ENCODE peak calls at places on chromosomes 2 and 18, in ten cellular contexts. K is Peyer's patch, U is testis, B is stomach, P is A549, O is breast epithelium, G is esophagus squamous epithelium, V is body of pancreas, E is uterus, D is right lobe of liver. Z is an unnamed sample.

GRCh38 chr2:44100351-44100750 is 68.3 kb upstream of the PPM1B start:
- DNase-seq in O (no peak), B (peak), G (peak), D (peak), U (peak), E (peak), K (no peak), V (peak), P (peak), Z (peak)

GRCh38 chr18:12014091-12014490 is 32.8 kb downstream of the IMPA2 start:
- DNase-seq in P (no peak), E (no peak), B (no peak), D (no peak), G (no peak), V (no peak), K (no peak), U (no peak), O (no peak), Z (no peak)

GRCh38 chr2:241673189-241673663 is 13.4 kb downstream of the DTYMK start:
- DNase-seq in E (no peak), U (no peak), P (no peak), V (no peak), O (no peak), D (peak), B (no peak), K (no peak), G (no peak), Z (no peak)

GRCh38 chr18:71223487-71223886 is 934.6 kb downstream of the SOCS6 start:
- DNase-seq in G (no peak), E (no peak), P (no peak), K (no peak), B (no peak), U (no peak), D (no peak), O (no peak), V (no peak), Z (no peak)

GRCh38 chr2:74571058-74571457 is 16.5 kb downstream of the DOK1 start:
- DNase-seq in G (no peak), O (no peak), B (no peak), U (no peak), K (peak), E (no peak), P (no peak), D (no peak), V (no peak), Z (no peak)

GRCh38 chr2:228401065-228401912 is 219.8 kb upstream of the SPHKAP start:
- DNase-seq in K (no peak), U (no peak), P (no peak), E (no peak), V (no peak), G (no peak), D (no peak), B (no peak), O (no peak), Z (no peak)

GRCh38 chr2:20635698-20636584 is 15.0 kb downstream of the HS1BP3 start:
- DNase-seq in B (peak), U (peak), P (peak), O (peak), G (no peak), D (peak), E (peak), K (peak), V (peak), Z (peak)

GRCh38 chr2:37143986-37144385 is 12.8 kb downstream of the EIF2AK2 start:
- DNase-seq in V (no peak), O (no peak), D (no peak), U (no peak), E (no peak), G (no peak), B (no peak), P (no peak), K (no peak), Z (no peak)

GRCh38 chr2:100321881-100322820 is at the start of gene LONRF2:
- DNase-seq in G (no peak), P (peak), U (peak), K (no peak), V (peak), B (peak), E (peak), O (peak), D (peak), Z (peak)

GRCh38 chr2:132941296-132942020 is 271.5 kb upstream of the LYPD1 start:
- DNase-seq in G (no peak), P (no peak), D (no peak), U (no peak), O (no peak), E (no peak), B (no peak), K (no peak), V (no peak), Z (no peak)

GRCh38 chr2:141557329-141558098 is 573.3 kb downstream of the LRP1B start:
- DNase-seq in B (no peak), G (no peak), V (no peak), U (no peak), K (no peak), E (no peak), P (no peak), O (no peak), D (no peak), Z (peak)

GRCh38 chr2:101440127-101440738 is 34.7 kb downstream of the RFX8 start:
- DNase-seq in P (no peak), E (no peak), V (peak), U (no peak), K (no peak), B (peak), G (no peak), O (no peak), D (no peak), Z (no peak)

GRCh38 chr2:74862268-74862964 is 28.5 kb downstream of the HK2 start:
- DNase-seq in G (no peak), U (no peak), K (no peak), B (peak), E (no peak), O (no peak), D (no peak), V (no peak), P (no peak), Z (no peak)

GRCh38 chr18:22999647-23000046 is 66.5 kb downstream of the RBBP8 start:
- DNase-seq in O (no peak), U (no peak), G (no peak), P (no peak), K (no peak), B (no peak), V (no peak), D (no peak), E (no peak), Z (no peak)

GRCh38 chr2:192091480-192091879 is 103.3 kb downstream of the TMEFF2 start:
- DNase-seq in P (no peak), B (no peak), U (no peak), K (no peak), V (no peak), O (no peak), D (no peak), E (no peak), G (no peak), Z (no peak)

GRCh38 chr18:46283268-46283667 is 179.1 kb downstream of the HAUS1 start:
- DNase-seq in B (no peak), D (no peak), P (no peak), G (no peak), U (no peak), V (no peak), E (no peak), O (no peak), K (no peak), Z (no peak)

GRCh38 chr2:137813176-137813575 is 151.1 kb upstream of the HNMT start:
- DNase-seq in V (no peak), G (no peak), O (no peak), B (no peak), D (no peak), K (no peak), U (no peak), P (no peak), E (no peak), Z (no peak)

GRCh38 chr2:201955702-201956141 is 77.9 kb upstream of the FZD7 start:
- DNase-seq in V (no peak), E (peak), G (no peak), U (peak), D (no peak), O (peak), B (no peak), K (no peak), P (no peak), Z (no peak)

GRCh38 chr2:200600549-200601212 is 14.9 kb downstream of the AOX1 start:
- DNase-seq in D (no peak), U (no peak), V (no peak), E (no peak), O (no peak), G (no peak), B (no peak), K (no peak), P (no peak), Z (no peak)

GRCh38 chr2:15173506-15173905 is 387.6 kb downstream of the NBAS start:
- DNase-seq in D (no peak), U (no peak), O (no peak), E (no peak), V (no peak), G (no peak), P (no peak), K (no peak), B (no peak), Z (no peak)

GRCh38 chr2:20526666-20527065 is 79.8 kb downstream of the RHOB start:
- DNase-seq in K (no peak), B (peak), D (peak), V (no peak), U (no peak), P (no peak), E (no peak), G (no peak), O (no peak), Z (no peak)

GRCh38 chr2:98460573-98461560 is 16.2 kb downstream of the INPP4A start:
- DNase-seq in P (no peak), U (no peak), D (no peak), O (no peak), B (peak), E (no peak), K (peak), V (no peak), G (no peak), Z (no peak)
- TF ChIP-seq POLR2A in P (no peak), U (no peak), D (no peak), O (no peak), B (no peak), E (no peak), K (no peak), V (no peak), G (no peak), Z (no peak)

GRCh38 chr2:69151974-69152373 is 139.0 kb downstream of the ANTXR1 start:
- DNase-seq in B (no peak), G (no peak), E (no peak), D (no peak), K (no peak), U (no peak), P (no peak), O (no peak), V (no peak), Z (no peak)

GRCh38 chr2:69154031-69154430 is 141.1 kb downstream of the ANTXR1 start:
- DNase-seq in G (no peak), K (no peak), D (no peak), O (no peak), B (no peak), E (no peak), U (no peak), V (no peak), P (no peak), Z (no peak)

GRCh38 chr2:69152847-69153246 is 139.9 kb downstream of the ANTXR1 start:
- DNase-seq in U (no peak), E (no peak), G (no peak), O (no peak), V (no peak), K (no peak), P (no peak), D (no peak), B (no peak), Z (no peak)

GRCh38 chr2:69147841-69148533 is 135.0 kb downstream of the ANTXR1 start:
- DNase-seq in P (no peak), V (no peak), U (no peak), D (no peak), K (no peak), G (no peak), O (no peak), E (no peak), B (no peak), Z (no peak)

DNA sequence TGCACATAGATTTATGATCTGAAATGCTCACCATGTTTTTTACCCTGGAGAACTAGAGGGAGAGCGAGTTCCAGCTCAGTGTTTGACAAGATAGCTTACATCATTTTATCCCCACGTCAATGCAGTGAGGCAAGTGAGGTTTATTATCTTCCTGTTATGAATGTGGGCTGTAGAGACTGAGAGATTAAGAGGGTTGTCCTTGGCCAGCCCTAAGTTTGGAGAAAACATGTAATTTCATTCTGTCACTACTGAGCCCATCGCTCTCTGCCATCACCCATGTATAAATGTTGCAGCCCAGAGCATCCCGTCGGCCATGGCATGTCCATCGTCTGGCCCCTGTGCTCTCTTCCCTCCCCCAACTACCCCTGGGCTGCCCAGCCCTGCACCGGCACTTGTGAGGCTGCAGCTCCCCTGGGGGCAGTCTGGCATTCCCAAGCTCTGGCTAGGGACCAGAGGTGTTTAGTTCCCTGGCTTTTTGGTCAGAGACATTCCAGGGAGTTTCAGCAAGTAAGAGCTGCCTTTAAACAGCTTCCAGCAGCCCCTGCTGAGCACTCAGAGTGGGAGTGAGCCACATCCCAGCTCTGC is 136.7 kb downstream of the ANTXR1 start:
- DNase-seq in E (peak), K (no peak), P (peak), G (no peak), U (peak), D (no peak), O (no peak), B (no peak), V (no peak), Z (peak)
- TF ChIP-seq POLR2A in E (no peak), K (no peak), P (no peak), G (no peak), U (no peak), D (no peak), O (no peak), B (no peak), V (no peak), Z (no peak)

DNA sequence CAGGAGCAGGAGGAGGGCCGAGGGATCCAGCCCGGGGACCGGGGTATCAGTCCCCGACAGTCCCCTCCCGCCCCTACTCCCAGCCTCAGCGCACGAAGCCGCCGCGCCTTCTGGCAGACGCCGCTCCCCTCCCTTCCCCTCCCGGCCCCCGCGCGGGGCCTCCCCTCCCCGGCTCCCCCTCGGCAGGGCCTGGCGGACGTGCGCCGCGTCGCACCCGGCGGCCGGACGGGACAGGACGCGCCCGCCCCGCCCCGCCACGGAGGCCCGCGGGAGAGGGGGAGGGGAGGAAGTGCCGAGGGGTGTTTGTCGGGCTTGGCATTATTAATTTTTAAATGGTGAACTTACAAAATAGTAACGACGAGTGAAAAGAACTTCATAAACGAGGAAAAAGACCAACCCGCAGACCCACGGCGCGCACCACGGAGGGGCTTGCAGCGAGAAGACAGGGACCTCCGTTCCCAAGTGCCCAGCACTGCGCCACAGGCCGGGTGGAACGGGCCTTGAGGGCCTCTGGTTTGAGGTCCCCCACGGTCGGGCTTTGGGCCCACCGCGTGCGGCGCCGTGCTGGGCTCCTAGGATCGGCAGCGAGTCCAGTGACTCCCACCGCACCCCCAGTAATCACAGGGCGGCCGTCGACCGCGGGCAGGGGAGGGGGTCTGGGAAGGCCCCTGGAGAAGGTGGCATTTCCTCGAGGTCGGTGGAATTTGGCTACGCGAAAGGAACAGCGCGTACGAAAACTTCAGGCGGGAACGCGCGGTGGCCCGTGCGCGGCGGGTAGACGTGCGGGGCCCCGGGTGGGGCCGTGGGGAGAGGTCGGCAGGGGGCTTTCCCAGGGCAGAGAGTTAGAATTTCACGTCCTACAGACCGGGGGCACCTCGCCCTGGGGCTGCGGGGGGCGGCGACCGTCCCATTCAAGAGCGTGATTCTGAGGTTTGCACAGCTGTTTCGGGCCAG is 954 bp upstream of the CTDSP1 start:
- DNase-seq in E (peak), B (peak), D (peak), G (no peak), V (peak), U (peak), K (peak), P (peak), O (peak), Z (no peak)
- TF ChIP-seq POLR2A in E (peak), B (no peak), D (no peak), G (no peak), V (no peak), U (no peak), K (no peak), P (no peak), O (no peak), Z (no peak)

DNA sequence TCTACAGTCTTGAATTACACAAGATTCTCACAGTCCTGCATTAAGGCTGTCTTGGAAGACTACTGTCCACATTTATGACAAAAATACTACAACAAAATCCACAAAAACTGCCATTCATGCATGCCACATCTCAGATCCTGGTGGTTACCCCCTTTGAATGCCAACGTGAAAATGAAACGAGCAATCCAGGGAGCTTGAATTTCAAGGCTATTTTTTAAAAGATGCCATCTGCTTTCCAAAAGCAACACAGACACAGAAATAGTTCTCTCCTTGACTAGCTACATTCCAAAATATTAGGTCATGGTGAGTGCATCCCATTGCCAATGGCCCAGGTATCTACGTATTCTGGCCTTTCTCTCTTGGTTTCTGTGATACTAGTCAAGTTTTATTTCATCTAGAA is 36.3 kb downstream of the IRS1 start:
- DNase-seq in P (no peak), E (no peak), U (no peak), O (no peak), V (no peak), K (no peak), B (no peak), D (no peak), G (no peak), Z (no peak)
- TF ChIP-seq POLR2A in P (no peak), E (no peak), U (no peak), O (no peak), V (no peak), K (no peak), B (no peak), D (no peak), G (no peak), Z (no peak)

DNA sequence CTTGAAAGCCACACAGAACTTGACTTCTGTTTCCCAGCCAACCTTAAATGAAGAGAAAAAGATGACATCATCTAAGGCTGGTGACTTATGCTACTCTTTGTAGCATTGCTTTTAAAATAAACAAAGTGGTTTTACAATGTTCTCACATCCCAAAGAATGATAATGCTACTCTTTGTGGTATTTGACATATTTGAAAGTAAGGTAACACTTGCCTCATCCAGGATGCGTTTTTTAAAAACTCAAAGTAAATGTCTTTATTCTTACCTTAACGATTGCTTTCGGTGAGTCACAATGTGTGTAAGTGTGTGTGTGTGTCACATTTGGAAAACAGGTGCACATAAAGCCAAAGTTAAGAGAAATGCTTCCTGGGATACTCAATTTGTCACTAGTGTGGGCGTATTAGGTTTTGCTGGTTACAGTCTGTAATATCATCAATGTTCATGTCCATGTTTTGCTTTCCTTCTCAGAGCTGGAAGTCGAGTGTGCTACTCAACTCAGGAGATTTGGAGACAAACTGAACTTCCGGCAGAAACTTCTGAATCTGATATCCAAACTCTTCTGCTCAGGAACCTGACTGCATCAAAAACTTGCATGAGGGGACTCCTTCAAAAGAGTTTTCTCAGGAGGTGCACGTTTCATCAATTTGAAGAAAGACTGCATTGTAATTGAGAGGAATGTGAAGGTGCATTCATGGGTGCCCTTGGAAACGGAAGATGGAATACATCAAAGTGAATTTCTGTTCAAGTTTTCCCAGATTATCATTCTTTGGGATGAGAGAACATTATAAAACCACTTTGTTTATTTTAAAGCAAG is 2.6 kb downstream of the PMAIP1 start:
- DNase-seq in G (no peak), E (no peak), K (no peak), P (no peak), D (no peak), O (no peak), V (no peak), B (no peak), U (no peak), Z (no peak)
- TF ChIP-seq POLR2A in G (no peak), E (no peak), K (no peak), P (no peak), D (no peak), O (no peak), V (no peak), B (no peak), U (no peak), Z (no peak)

GRCh38 chr2:112691761-112692370 is 29.0 kb upstream of the NT5DC4 start:
- DNase-seq in V (no peak), G (no peak), U (no peak), D (no peak), P (no peak), O (no peak), K (no peak), B (no peak), E (no peak), Z (no peak)

GRCh38 chr2:112686348-112687217 is 34.2 kb upstream of the NT5DC4 start:
- DNase-seq in O (no peak), V (no peak), K (no peak), P (no peak), D (no peak), B (no peak), G (no peak), U (no peak), E (no peak), Z (no peak)

GRCh38 chr2:112685167-112685884 is 35.5 kb upstream of the NT5DC4 start:
- DNase-seq in U (no peak), O (no peak), D (no peak), B (no peak), K (no peak), P (peak), V (no peak), G (no peak), E (no peak), Z (no peak)

GRCh38 chr2:112690853-112691390 is 29.9 kb upstream of the NT5DC4 start:
- DNase-seq in O (peak), G (peak), K (peak), P (peak), B (peak), U (peak), V (peak), E (peak), D (peak), Z (no peak)

GRCh38 chr2:112688086-112688880 is 32.5 kb upstream of the NT5DC4 start:
- DNase-seq in U (no peak), V (no peak), B (no peak), G (no peak), E (no peak), D (no peak), O (no peak), K (no peak), P (no peak), Z (peak)
- TF ChIP-seq POLR2A in U (no peak), V (no peak), B (no peak), G (no peak), E (no peak), D (no peak), O (no peak), K (no peak), P (no peak), Z (no peak)

Z was measured in H54.